ENCODE peak calls at places on chromosomes 12 and 14, in five cellular contexts. R is T follicular helper cell; O is activated naive CD4-positive, alpha-beta T cell treated with anti-CD3 and anti-CD28 coated beads, Interleukin-2, amount 10 ng/mL, durations not matched to agents 7 days and 5 days; X is choroid plexus epithelial cell; P is Ammon's horn. Y is an unnamed sample.

GRCh38 chr12:53378705-53379388 is 1.1 kb upstream of the SP1 start:
- DNase-seq in X (peak), R (no peak), P (no peak), O (no peak), Y (no peak)

GRCh38 chr12:39846971-39847661 is 227.5 kb upstream of the ABCD2 start:
- DNase-seq in X (peak), R (no peak), P (no peak), O (no peak), Y (no peak)

GRCh38 chr14:51203881-51204280 is 36.2 kb upstream of the TMX1 start:
- DNase-seq in R (no peak), O (no peak), X (no peak), P (no peak), Y (no peak)

GRCh38 chr12:163406-163986 is 50.5 kb downstream of the SLC6A12 start:
- DNase-seq in P (no peak), X (no peak), R (no peak), O (no peak), Y (no peak)

GRCh38 chr12:121467638-121468403 is 67.9 kb downstream of the RNF34 start:
- DNase-seq in R (peak), O (no peak), P (no peak), X (peak), Y (peak)

GRCh38 chr14:99261916-99262787 is 9.8 kb downstream of the BCL11B start:
- DNase-seq in R (peak), X (no peak), O (peak), P (no peak), Y (no peak)

GRCh38 chr12:20314325-20314724 is 54.0 kb upstream of the PDE3A start:
- DNase-seq in O (no peak), R (no peak), X (peak), P (no peak), Y (no peak)

GRCh38 chr12:132356686-132357622 is 27.6 kb upstream of the GALNT9 start:
- DNase-seq in O (no peak), P (peak), R (no peak), X (peak), Y (peak)

GRCh38 chr14:56367416-56367815 is 212.2 kb upstream of the TMEM260 start:
- DNase-seq in X (no peak), R (no peak), O (no peak), P (no peak), Y (no peak)

GRCh38 chr14:91250912-91251311 is 6.4 kb upstream of the GPR68 start:
- DNase-seq in X (no peak), R (no peak), O (no peak), P (no peak), Y (no peak)

GRCh38 chr12:11059784-11060183 is 2.3 kb downstream of the TAS2R46 start:
- DNase-seq in O (no peak), R (no peak), P (no peak), X (peak), Y (no peak)

GRCh38 chr14:101109981-101110728 is 206.6 kb upstream of the RTL1 start:
- DNase-seq in R (no peak), O (no peak), X (no peak), P (no peak), Y (no peak)

GRCh38 chr14:28769358-28769757 is 2.8 kb downstream of the FOXG1 start:
- DNase-seq in R (no peak), P (no peak), O (no peak), X (no peak), Y (no peak)

GRCh38 chr12:28497889-28498411 is 307.7 kb downstream of the CCDC91 start:
- DNase-seq in P (no peak), O (no peak), X (peak), R (no peak), Y (peak)

GRCh38 chr12:26121841-26122680 is 2.8 kb downstream of the BHLHE41 start:
- DNase-seq in O (peak), X (no peak), R (no peak), P (no peak), Y (peak)

GRCh38 chr14:65604535-65604934 is 192.0 kb downstream of the FUT8 start:
- DNase-seq in R (no peak), P (no peak), X (no peak), O (no peak), Y (no peak)

GRCh38 chr14:102625564-102626296 is 33.3 kb downstream of the RCOR1 start:
- DNase-seq in R (no peak), X (no peak), P (no peak), O (no peak), Y (no peak)

GRCh38 chr12:74418573-74418972 is 119.1 kb upstream of the ATXN7L3B start:
- DNase-seq in R (no peak), O (no peak), X (no peak), P (no peak), Y (no peak)

GRCh38 chr14:32703246-32703645 is 235.4 kb upstream of the NPAS3 start:
- DNase-seq in P (peak), O (no peak), R (no peak), X (peak), Y (no peak)

GRCh38 chr12:32568241-32568640 is 110.9 kb upstream of the DNM1L start:
- DNase-seq in P (no peak), R (no peak), O (no peak), X (peak), Y (no peak)

GRCh38 chr14:77377502-77377844 is 294 bp downstream of the SAMD15 start:
- DNase-seq in P (no peak), X (no peak), O (no peak), R (no peak), Y (no peak)

GRCh38 chr14:50573862-50574261 is 13.9 kb downstream of the ATL1 start:
- DNase-seq in R (no peak), O (no peak), X (no peak), P (no peak), Y (no peak)

GRCh38 chr14:30808576-30808975 is 65.8 kb upstream of the COCH start:
- DNase-seq in R (no peak), X (peak), O (no peak), P (no peak), Y (no peak)

GRCh38 chr12:50411051-50411660 is 10.5 kb downstream of the LARP4 start:
- DNase-seq in X (peak), R (no peak), P (no peak), O (no peak), Y (no peak)

GRCh38 chr14:26930576-26930975 is 332.7 kb upstream of the NOVA1 start:
- DNase-seq in X (no peak), O (no peak), P (no peak), R (no peak), Y (no peak)

GRCh38 chr12:54961190-54961589 is 23.4 kb downstream of the TESPA1 start:
- DNase-seq in X (no peak), O (no peak), P (no peak), R (no peak), Y (no peak)

GRCh38 chr14:88599761-88600439 is 37.1 kb downstream of the ZC3H14 start:
- DNase-seq in O (no peak), R (no peak), P (no peak), X (no peak), Y (no peak)

GRCh38 chr14:55963295-55963694 is 154.9 kb upstream of the PELI2 start:
- DNase-seq in R (no peak), X (no peak), O (no peak), P (no peak), Y (no peak)

GRCh38 chr12:51970904-51971646 is 19.6 kb downstream of the ACVR1B start:
- DNase-seq in X (peak), R (no peak), O (peak), P (no peak), Y (peak)

GRCh38 chr14:72801381-72801812 is 92.5 kb downstream of the DPF3 start:
- DNase-seq in X (peak), O (no peak), P (no peak), R (no peak), Y (peak)

GRCh38 chr14:32075636-32076277 is 1.3 kb upstream of the ARHGAP5 start:
- DNase-seq in O (no peak), X (peak), R (peak), P (peak), Y (peak)

GRCh38 chr12:76312314-76312713 is 35.9 kb downstream of the BBS10 start:
- DNase-seq in R (no peak), P (no peak), O (no peak), X (peak), Y (no peak)

GRCh38 chr14:98931911-98932310 is 340.1 kb downstream of the BCL11B start:
- DNase-seq in R (peak), O (peak), X (no peak), P (no peak), Y (no peak)

GRCh38 chr14:50311337-50311973 is 574 bp downstream of the L2HGDH start:
- DNase-seq in O (no peak), R (no peak), X (peak), P (peak), Y (peak)

GRCh38 chr14:76780875-76781647 is 19.8 kb downstream of the VASH1 start:
- DNase-seq in P (peak), R (no peak), X (no peak), O (no peak), Y (no peak)

GRCh38 chr12:31896514-31897039 is 62.6 kb upstream of the RESF1 start:
- DNase-seq in P (no peak), R (peak), X (peak), O (peak), Y (peak)

GRCh38 chr14:81710232-81710845 is 176.7 kb upstream of the SEL1L start:
- DNase-seq in P (peak), R (no peak), O (no peak), X (peak), Y (peak)

Y was measured in Calu3.